ENCODE peak calls at places on chromosomes 3 and 15, in seven cellular contexts. J, E, H, D, R, F and Q are unnamed samples.

GRCh38 chr3:22885574-22886348 is 317.4 kb upstream of the UBE2E2 start:
- DNase-seq in J (no peak), E (no peak), H (no peak), D (no peak), R (no peak), F (no peak), Q (no peak)

GRCh38 chr3:194267744-194268658 is 83.1 kb downstream of the CPN2 start:
- DNase-seq in J (no peak), E (no peak), H (no peak), D (no peak), R (no peak), F (peak; percentile 57), Q (no peak)

GRCh38 chr3:69094467-69095205 is 9.9 kb downstream of the ARL6IP5 start:
- DNase-seq in J (no peak), E (no peak), H (no peak), D (no peak), R (no peak), F (peak; percentile 72), Q (no peak)

GRCh38 chr15:67165653-67166260 is 88.7 kb downstream of the AAGAB start:
- DNase-seq in J (no peak), E (no peak), H (no peak), D (no peak), R (no peak), F (peak; percentile 86), Q (no peak)

GRCh38 chr3:105564546-105565288 is 198.0 kb downstream of the ALCAM start:
- DNase-seq in J (no peak), E (no peak), H (no peak), D (no peak), R (no peak), F (no peak), Q (no peak)

GRCh38 chr3:107752202-107752990 is 229.6 kb downstream of the BBX start:
- DNase-seq in J (no peak), E (no peak), H (no peak), D (no peak), R (no peak), F (peak; percentile 43), Q (no peak)

GRCh38 chr3:39664931-39665330 is 144.5 kb upstream of the MYRIP start:
- DNase-seq in J (no peak), E (no peak), H (no peak), D (no peak), R (no peak), F (no peak), Q (no peak)

GRCh38 chr3:160638184-160638583 is 38.8 kb upstream of the ARL14 start:
- DNase-seq in J (no peak), E (no peak), H (no peak), D (no peak), R (no peak), F (no peak), Q (no peak)

GRCh38 chr3:180284331-180285110 is 247.8 kb upstream of the PEX5L start:
- DNase-seq in J (no peak), E (no peak), H (no peak), D (no peak), R (no peak), F (peak; percentile 69), Q (no peak)

GRCh38 chr3:115659253-115659652 is 35.9 kb downstream of the GAP43 start:
- DNase-seq in J (no peak), E (no peak), H (no peak), D (no peak), R (peak; percentile 2), F (no peak), Q (no peak)

GRCh38 chr3:184004483-184004882 is 13.2 kb downstream of the ABCC5 start:
- DNase-seq in J (no peak), E (no peak), H (no peak), D (no peak), R (no peak), F (no peak), Q (no peak)

GRCh38 chr3:180018588-180018987 is 18.1 kb downstream of the PEX5L start:
- DNase-seq in J (no peak), E (no peak), H (no peak), D (peak; percentile 43), R (no peak), F (no peak), Q (no peak)

GRCh38 chr3:189001559-189001958 is 170.2 kb upstream of the TPRG1 start:
- DNase-seq in J (peak; percentile 34), E (no peak), H (no peak), D (no peak), R (no peak), F (peak; percentile 70), Q (peak; percentile 4)

GRCh38 chr3:71152892-71153265 is 430.6 kb downstream of the FOXP1 start:
- DNase-seq in J (no peak), E (no peak), H (no peak), D (no peak), R (no peak), F (no peak), Q (no peak)

GRCh38 chr3:102078864-102079808 is 229.8 kb downstream of the NFKBIZ start:
- DNase-seq in J (no peak), E (no peak), H (no peak), D (no peak), R (no peak), F (peak; percentile 8), Q (no peak)

GRCh38 chr3:72891053-72891855 is 3.4 kb downstream of the GXYLT2 start:
- DNase-seq in J (no peak), E (no peak), H (no peak), D (peak; percentile 10), R (no peak), F (peak; percentile 100), Q (peak; percentile 58)

GRCh38 chr3:59713971-59714370 is 664.1 kb upstream of the CFAP20DC start:
- DNase-seq in J (no peak), E (no peak), H (no peak), D (no peak), R (no peak), F (no peak), Q (no peak)

GRCh38 chr15:35725353-35725752 is 179.4 kb upstream of the DPH6 start:
- DNase-seq in J (no peak), E (no peak), H (no peak), D (no peak), R (no peak), F (peak; percentile 77), Q (no peak)

GRCh38 chr15:64324513-64324912 is 31.5 kb downstream of the CSNK1G1 start:
- DNase-seq in J (no peak), E (no peak), H (no peak), D (no peak), R (no peak), F (no peak), Q (no peak)